ENCODE peak calls at places on chromosomes 13 and 19, in nine cellular contexts. E is ovary, A is SJSA1, Y is esophagus squamous epithelium, Z is aorta, L is Peyer's patch, W is SJCRH30, D is cardiac muscle cell, T is tibial nerve. F is an unnamed sample.

GRCh38 chr19:10424011-10424637 is 3.8 kb downstream of the PDE4A start:
- DNase-seq in E (peak; percentile 82), A (peak; percentile 97), Y (no peak), Z (peak; percentile 94), L (peak; percentile 70), W (peak; percentile 83), D (peak; percentile 84), T (peak; percentile 60), F (peak; percentile 63)

GRCh38 chr19:51082641-51083040 is at the start of gene KLK14:
- DNase-seq in E (no peak), A (no peak), Y (no peak), Z (peak; percentile 47), L (no peak), W (no peak), D (no peak), T (no peak), F (no peak)

GRCh38 chr19:16945762-16946465 is 57.1 kb downstream of the F2RL3 start:
- DNase-seq in E (no peak), A (no peak), Y (no peak), Z (no peak), L (no peak), W (no peak), D (no peak), T (no peak), F (no peak)

GRCh38 chr13:46010148-46010547 is 42.4 kb downstream of the ZC3H13 start:
- DNase-seq in E (no peak), A (no peak), Y (no peak), Z (no peak), L (no peak), W (no peak), D (no peak), T (no peak), F (no peak)

GRCh38 chr19:49558591-49558990 is 21.8 kb downstream of the NOSIP start:
- DNase-seq in E (no peak), A (no peak), Y (no peak), Z (no peak), L (no peak), W (no peak), D (no peak), T (no peak), F (peak; percentile 39)

GRCh38 chr13:112705286-112705685 is 15.4 kb downstream of the ATP11A start:
- DNase-seq in E (no peak), A (no peak), Y (no peak), Z (peak; percentile 23), L (no peak), W (no peak), D (no peak), T (no peak), F (no peak)

GRCh38 chr13:28120317-28120716 is 18.0 kb upstream of the PAN3 start:
- DNase-seq in E (no peak), A (no peak), Y (no peak), Z (no peak), L (no peak), W (no peak), D (no peak), T (no peak), F (no peak)

GRCh38 chr13:77415253-77416127 is 88.6 kb upstream of the MYCBP2 start:
- DNase-seq in E (no peak), A (no peak), Y (no peak), Z (no peak), L (no peak), W (peak; percentile 12), D (no peak), T (no peak), F (no peak)

GRCh38 chr13:97757807-97758206 is 195.7 kb upstream of the IPO5 start:
- DNase-seq in E (no peak), A (no peak), Y (no peak), Z (no peak), L (no peak), W (no peak), D (no peak), T (no peak), F (no peak)

GRCh38 chr19:49570138-49570856 is 10.1 kb downstream of the NOSIP start:
- DNase-seq in E (peak; percentile 62), A (peak; percentile 66), Y (no peak), Z (no peak), L (peak; percentile 67), W (peak; percentile 72), D (peak; percentile 91), T (no peak), F (peak; percentile 84)

GRCh38 chr13:110216403-110217041 is 90.4 kb downstream of the COL4A1 start:
- DNase-seq in E (no peak), A (peak; percentile 37), Y (no peak), Z (no peak), L (no peak), W (no peak), D (no peak), T (no peak), F (no peak)

GRCh38 chr19:34766386-34766785 is 6.6 kb downstream of the ZNF599 start:
- DNase-seq in E (no peak), A (no peak), Y (no peak), Z (no peak), L (no peak), W (no peak), D (no peak), T (no peak), F (no peak)

GRCh38 chr13:33224686-33225085 is 60.9 kb downstream of the STARD13 start:
- DNase-seq in E (no peak), A (no peak), Y (no peak), Z (no peak), L (no peak), W (no peak), D (no peak), T (no peak), F (no peak)

GRCh38 chr13:35548790-35549189 is 72.3 kb upstream of the MAB21L1 start:
- DNase-seq in E (no peak), A (no peak), Y (no peak), Z (no peak), L (no peak), W (no peak), D (no peak), T (no peak), F (no peak)

GRCh38 chr13:35552172-35552844 is 75.8 kb upstream of the MAB21L1 start:
- DNase-seq in E (no peak), A (no peak), Y (no peak), Z (no peak), L (no peak), W (no peak), D (no peak), T (no peak), F (no peak)

GRCh38 chr13:35554972-35555623 is 78.6 kb upstream of the MAB21L1 start:
- DNase-seq in E (no peak), A (no peak), Y (no peak), Z (no peak), L (no peak), W (no peak), D (no peak), T (no peak), F (no peak)

DNA sequence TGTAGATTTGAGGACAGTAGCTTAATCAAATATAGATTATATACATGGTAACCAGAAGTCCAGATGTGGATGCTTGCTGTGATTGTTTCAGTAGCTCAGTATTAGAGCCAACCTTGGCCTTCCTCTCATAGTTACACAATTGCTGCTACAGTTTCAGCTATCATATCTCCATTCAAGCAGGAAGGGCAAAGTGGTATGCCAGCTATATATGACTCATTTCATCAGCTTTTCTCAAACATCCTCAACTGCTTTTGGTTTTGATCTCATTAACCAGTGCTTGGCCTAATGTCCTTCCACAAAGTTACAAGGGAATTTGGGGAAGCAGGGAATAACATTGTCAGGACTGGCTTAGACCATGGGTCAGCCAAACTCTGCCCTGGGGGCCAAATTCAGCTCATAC is 73.0 kb upstream of the MAB21L1 start:
- DNase-seq in E (no peak), A (no peak), Y (no peak), Z (no peak), L (no peak), W (no peak), D (no peak), T (no peak), F (no peak)
- H3K4me1 ChIP-seq in E (no peaks in the 10 kb centered on the region), A (no peaks in the 10 kb centered on the region), Y (no peaks in the 10 kb centered on the region), Z (no peaks in the 10 kb centered on the region), L (no peaks in the 10 kb centered on the region), W (no peaks in the 10 kb centered on the region), D (no peaks in the 10 kb centered on the region), T (no peaks in the 10 kb centered on the region), F (no peaks in the 10 kb centered on the region)

DNA sequence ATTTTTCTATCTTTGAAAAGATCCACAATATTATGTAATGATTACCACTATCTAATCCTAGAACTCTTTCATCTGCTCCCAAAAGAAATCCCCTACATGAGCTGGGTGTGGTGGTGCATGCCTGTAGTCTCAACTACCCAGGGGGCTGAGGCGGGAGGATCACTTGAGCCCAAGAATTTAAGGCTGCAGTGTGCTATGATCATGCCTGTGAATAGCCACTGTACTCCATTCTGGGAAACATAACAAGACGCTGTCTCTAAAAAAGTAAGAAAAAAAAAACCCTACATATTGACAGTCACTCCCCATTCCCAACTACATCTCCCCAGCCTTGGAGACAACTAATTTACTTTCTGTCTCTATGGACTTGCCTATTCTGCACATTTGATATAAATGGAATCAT is 1.1 kb upstream of the ZNF226 start:
- DNase-seq in E (no peak), A (no peak), Y (no peak), Z (no peak), L (no peak), W (no peak), D (no peak), T (no peak), F (no peak)
- H3K4me3 ChIP-seq in E (no peak overlapping the region), A (no peak overlapping the region), Y (no peak overlapping the region), Z (no peak overlapping the region), L (no peak overlapping the region), W (no peak overlapping the region), D (no peak overlapping the region), T (no peak overlapping the region), F (no peak overlapping the region)

GRCh38 chr19:58274771-58275199 is 4.0 kb upstream of the ZNF8 start:
- DNase-seq in E (no peak), A (peak; percentile 47), Y (no peak), Z (no peak), L (no peak), W (no peak), D (no peak), T (no peak), F (no peak)
- H3K27ac ChIP-seq in E (no peak overlapping the region), A (peak overlapping the region; percentile 53), Y (no peak overlapping the region), Z (no peak overlapping the region), L (no peak overlapping the region), W (no peak overlapping the region), D (no peak overlapping the region), T (no peak overlapping the region), F (no peak overlapping the region)

GRCh38 chr13:50123862-50124535 is 108.8 kb downstream of the KCNRG start:
- DNase-seq in E (no peak), A (peak; percentile 97), Y (peak; percentile 93), Z (peak; percentile 99), L (peak; percentile 78), W (peak; percentile 98), D (peak; percentile 89), T (peak; percentile 47), F (peak; percentile 75)

GRCh38 chr13:50125306-50125555 is 110.0 kb downstream of the KCNRG start:
- DNase-seq in E (no peak), A (no peak), Y (no peak), Z (no peak), L (no peak), W (no peak), D (no peak), T (no peak), F (no peak)

GRCh38 chr13:50123515-50123861 is 108.2 kb downstream of the KCNRG start:
- DNase-seq in E (no peak), A (no peak), Y (no peak), Z (no peak), L (no peak), W (no peak), D (no peak), T (no peak), F (peak; percentile 73)

GRCh38 chr13:50125556-50126377 is 110.5 kb downstream of the KCNRG start:
- DNase-seq in E (peak; percentile 88), A (peak; percentile 74), Y (peak; percentile 73), Z (peak; percentile 98), L (peak; percentile 91), W (peak; percentile 81), D (peak; percentile 84), T (peak; percentile 96), F (peak; percentile 83)

GRCh38 chr13:50124536-50125305 is 109.5 kb downstream of the KCNRG start:
- DNase-seq in E (peak; percentile 94), A (peak; percentile 48), Y (no peak), Z (no peak), L (peak; percentile 97), W (peak; percentile 68), D (peak; percentile 80), T (peak; percentile 94), F (peak; percentile 98)
- H3K4me1 ChIP-seq in E (peaks cover 2% of the 10 kb centered on the region), A (peaks cover 22% of the 10 kb centered on the region), Y (peaks cover 15% of the 10 kb centered on the region), Z (no peaks in the 10 kb centered on the region), L (peaks cover 10% of the 10 kb centered on the region), W (no peaks in the 10 kb centered on the region), D (peaks cover 10% of the 10 kb centered on the region), T (peaks cover 74% of the 10 kb centered on the region), F (peaks cover 67% of the 10 kb centered on the region)